ENCODE peak calls at places on chromosomes 16 and 17, in seven cellular contexts. One of them, this sample, is unnamed.

GRCh38 chr17:44038604-44039007 is 23.8 kb upstream of the TMEM101 start:
- DNase-seq in germinal center: no peak
- DNase-seq in cerebellum: peak
- DNase-seq in type B pancreatic cell: no peak
- DNase-seq in iris pigment epithelial cell: no peak
- DNase-seq in A549: no peak
- DNase-seq in endothelial cell: no peak
- DNase-seq in this sample: no peak

GRCh38 chr16:11310997-11311561 is 29.9 kb upstream of the PRM1 start:
- DNase-seq in germinal center: peak
- DNase-seq in cerebellum: no peak
- DNase-seq in type B pancreatic cell: no peak
- DNase-seq in iris pigment epithelial cell: peak
- DNase-seq in A549: no peak
- DNase-seq in endothelial cell: peak
- DNase-seq in this sample: peak

GRCh38 chr16:10728035-10728462 is 15.6 kb upstream of the NUBP1 start:
- DNase-seq in germinal center: no peak
- DNase-seq in cerebellum: no peak
- DNase-seq in type B pancreatic cell: no peak
- DNase-seq in iris pigment epithelial cell: no peak
- DNase-seq in A549: no peak
- DNase-seq in endothelial cell: no peak
- DNase-seq in this sample: no peak

GRCh38 chr17:81339180-81339501 is 44.0 kb upstream of the SLC38A10 start:
- DNase-seq in germinal center: no peak
- DNase-seq in cerebellum: no peak
- DNase-seq in type B pancreatic cell: no peak
- DNase-seq in iris pigment epithelial cell: no peak
- DNase-seq in A549: no peak
- DNase-seq in endothelial cell: no peak
- DNase-seq in this sample: no peak

GRCh38 chr16:84105286-84105815 is 11.4 kb downstream of the MBTPS1 start:
- DNase-seq in germinal center: no peak
- DNase-seq in cerebellum: no peak
- DNase-seq in type B pancreatic cell: no peak
- DNase-seq in iris pigment epithelial cell: no peak
- DNase-seq in A549: no peak
- DNase-seq in endothelial cell: no peak
- DNase-seq in this sample: no peak

GRCh38 chr16:9976641-9977040 is 205.6 kb downstream of the GRIN2A start:
- DNase-seq in germinal center: no peak
- DNase-seq in cerebellum: no peak
- DNase-seq in type B pancreatic cell: no peak
- DNase-seq in iris pigment epithelial cell: no peak
- DNase-seq in A549: no peak
- DNase-seq in endothelial cell: no peak
- DNase-seq in this sample: no peak

GRCh38 chr17:4939554-4939803 is 367 bp downstream of the SLC25A11 start:
- DNase-seq in germinal center: no peak
- DNase-seq in cerebellum: no peak
- DNase-seq in type B pancreatic cell: no peak
- DNase-seq in iris pigment epithelial cell: peak
- DNase-seq in A549: no peak
- DNase-seq in endothelial cell: peak
- DNase-seq in this sample: no peak

GRCh38 chr16:87226926-87227650 is 90.1 kb downstream of the C16orf95 start:
- DNase-seq in germinal center: no peak
- DNase-seq in cerebellum: peak
- DNase-seq in type B pancreatic cell: no peak
- DNase-seq in iris pigment epithelial cell: peak
- DNase-seq in A549: no peak
- DNase-seq in endothelial cell: no peak
- DNase-seq in this sample: no peak

GRCh38 chr16:49811630-49812334 is 44.1 kb downstream of the ZNF423 start:
- DNase-seq in germinal center: no peak
- DNase-seq in cerebellum: peak
- DNase-seq in type B pancreatic cell: no peak
- DNase-seq in iris pigment epithelial cell: no peak
- DNase-seq in A549: no peak
- DNase-seq in endothelial cell: no peak
- DNase-seq in this sample: no peak

GRCh38 chr16:50301626-50302471 is 35.5 kb downstream of the ADCY7 start:
- DNase-seq in germinal center: no peak
- DNase-seq in cerebellum: no peak
- DNase-seq in type B pancreatic cell: peak
- DNase-seq in iris pigment epithelial cell: peak
- DNase-seq in A549: peak
- DNase-seq in endothelial cell: no peak
- DNase-seq in this sample: no peak

GRCh38 chr17:17836818-17837379 is at the start of gene SREBF1:
- DNase-seq in germinal center: peak
- DNase-seq in cerebellum: peak
- DNase-seq in type B pancreatic cell: peak
- DNase-seq in iris pigment epithelial cell: peak
- DNase-seq in A549: peak
- DNase-seq in endothelial cell: peak
- DNase-seq in this sample: peak

GRCh38 chr17:74037320-74037719 is 166.2 kb upstream of the RPL38 start:
- DNase-seq in germinal center: no peak
- DNase-seq in cerebellum: peak
- DNase-seq in type B pancreatic cell: no peak
- DNase-seq in iris pigment epithelial cell: no peak
- DNase-seq in A549: no peak
- DNase-seq in endothelial cell: peak
- DNase-seq in this sample: no peak

This sample was measured in naive thymus-derived CD4-positive, alpha-beta T cell.